ENCODE peak calls at places on chromosomes 4 and X, in four cellular contexts. U, R, D and N are unnamed samples.

GRCh38 chrX:130771230-130771629 is 131.8 kb downstream of the ENOX2 start:
- DNase-seq in U (no peak), R (no peak), D (no peak), N (no peak)

GRCh38 chr4:185671496-185671895 is 136.2 kb upstream of the PDLIM3 start:
- DNase-seq in U (no peak), D (no peak), R (no peak), N (no peak)

GRCh38 chrX:53155512-53156206 is 61.7 kb downstream of the KANTR start:
- DNase-seq in U (no peak), D (no peak), R (no peak), N (no peak)

GRCh38 chr4:155094421-155094820 is 114.0 kb upstream of the NPY2R start:
- DNase-seq in U (no peak), R (no peak), D (no peak), N (no peak)

GRCh38 chr4:103046416-103047290 is 27.1 kb upstream of the SLC9B1 start:
- DNase-seq in U (no peak), D (peak; percentile 12), R (peak; percentile 84), N (no peak)

GRCh38 chrX:3548743-3549441 is 164.6 kb downstream of the PRKX start:
- DNase-seq in U (peak; percentile 20), R (peak; percentile 20), D (no peak), N (no peak)

GRCh38 chr4:53189011-53189410 is 176.8 kb downstream of the SCFD2 start:
- DNase-seq in R (no peak), D (no peak), U (peak; percentile 5), N (no peak)

GRCh38 chr4:10336471-10336870 is 120.8 kb downstream of the ZNF518B start:
- DNase-seq in D (no peak), U (no peak), R (no peak), N (peak; percentile 52)

GRCh38 chr4:145101091-145101490 is 3.0 kb downstream of the ABCE1 start:
- DNase-seq in R (no peak), D (no peak), U (no peak), N (no peak)

GRCh38 chr4:163484906-163485305 is 9.6 kb upstream of the TMA16 start:
- DNase-seq in U (peak; percentile 13), R (peak; percentile 88), D (peak; percentile 52), N (no peak)

GRCh38 chr4:158536833-158537232 is 15.2 kb downstream of the RXFP1 start:
- DNase-seq in R (no peak), D (no peak), U (no peak), N (no peak)

GRCh38 chr4:105624530-105624929 is 72.1 kb downstream of the ARHGEF38 start:
- DNase-seq in D (no peak), R (no peak), U (no peak), N (no peak)

GRCh38 chrX:130825509-130825908 is 77.5 kb downstream of the ENOX2 start:
- DNase-seq in D (no peak), U (no peak), R (no peak), N (no peak)

GRCh38 chr4:25209702-25210101 is 24.1 kb upstream of the PI4K2B start:
- DNase-seq in R (peak; percentile 79), U (no peak), D (no peak), N (no peak)

GRCh38 chr4:80253510-80253909 is 13.0 kb upstream of the FGF5 start:
- DNase-seq in U (no peak), R (no peak), D (no peak), N (no peak)

GRCh38 chr4:130257271-130257670 is 1161.3 kb downstream of the C4orf33 start:
- DNase-seq in R (no peak), U (peak; percentile 74), D (no peak), N (peak; percentile 62)

GRCh38 chr4:113657834-113658233 is 103.7 kb downstream of the CAMK2D start:
- DNase-seq in D (no peak), U (no peak), R (no peak), N (no peak)

GRCh38 chrX:150405576-150405975 is 42.5 kb downstream of the MAMLD1 start:
- DNase-seq in U (no peak), D (no peak), R (peak; percentile 33), N (no peak)

GRCh38 chr4:142845293-142846070 is 619 bp downstream of the INPP4B start:
- DNase-seq in R (peak; percentile 63), U (no peak), D (no peak), N (no peak)

GRCh38 chrX:42536286-42536685 is 241.7 kb downstream of the PPP1R2C start:
- DNase-seq in D (no peak), U (no peak), R (no peak), N (no peak)

GRCh38 chr4:23945521-23946017 is 55.7 kb upstream of the PPARGC1A start:
- DNase-seq in R (no peak), U (peak; percentile 70), D (no peak), N (peak; percentile 57)